ENCODE peak calls at places on chromosomes 3 and 15, in four cellular contexts. S is sigmoid colon, P is A549, K is H1. Y is an unnamed sample.

GRCh38 chr3:128787256-128788253 is 61.6 kb downstream of the RAB7A start:
- DNase-seq in S (no peak), K (peak; percentile 62), P (peak; percentile 52), Y (no peak)

GRCh38 chr15:65460948-65461347 is 38.2 kb upstream of the IGDCC4 start:
- DNase-seq in S (no peak), P (no peak), K (no peak), Y (no peak)

GRCh38 chr3:150117076-150117475 is 146.4 kb upstream of the PFN2 start:
- DNase-seq in K (no peak), S (no peak), P (no peak), Y (no peak)

GRCh38 chr15:69809421-69809820 is 288.3 kb downstream of the TLE3 start:
- DNase-seq in P (no peak), S (no peak), K (no peak), Y (no peak)

GRCh38 chr3:7423995-7424394 is 563.1 kb downstream of the GRM7 start:
- DNase-seq in S (no peak), P (no peak), K (no peak), Y (no peak)

GRCh38 chr15:63402498-63403253 is 21.0 kb upstream of the CA12 start:
- DNase-seq in S (no peak), K (peak; percentile 53), P (peak; percentile 57), Y (no peak)

GRCh38 chr3:127655641-127656040 is 17.1 kb upstream of the ABTB1 start:
- DNase-seq in K (no peak), P (no peak), S (no peak), Y (no peak)

GRCh38 chr15:69583627-69584026 is 131.0 kb downstream of the RPLP1 start:
- DNase-seq in S (no peak), P (no peak), K (no peak), Y (no peak)

GRCh38 chr15:68413363-68414255 is 18.4 kb downstream of the ITGA11 start:
- DNase-seq in S (no peak), P (no peak), K (peak; percentile 19), Y (peak; percentile 65)

GRCh38 chr3:48655586-48655985 is 7.1 kb downstream of the CELSR3 start:
- DNase-seq in P (no peak), K (no peak), S (no peak), Y (no peak)

GRCh38 chr3:197801801-197802504 is 10.9 kb downstream of the LRCH3 start:
- DNase-seq in P (peak; percentile 31), S (no peak), K (no peak), Y (no peak)

GRCh38 chr15:71219646-71220045 is 104.4 kb downstream of the THSD4 start:
- DNase-seq in P (no peak), S (no peak), K (no peak), Y (no peak)

GRCh38 chr15:42499888-42500609 is 4.6 kb downstream of the SNAP23 start:
- DNase-seq in S (no peak), P (no peak), K (no peak), Y (no peak)

GRCh38 chr3:72894941-72895552 is 7.2 kb downstream of the GXYLT2 start:
- DNase-seq in S (no peak), P (no peak), K (no peak), Y (no peak)

GRCh38 chr3:74523811-74524210 is 90.6 kb downstream of the CNTN3 start:
- DNase-seq in P (no peak), K (no peak), S (no peak), Y (no peak)

GRCh38 chr15:70248116-70249025 is 150.7 kb upstream of the TLE3 start:
- DNase-seq in P (no peak), K (no peak), S (peak; percentile 49), Y (no peak)

GRCh38 chr3:38634133-38634532 is 15.4 kb downstream of the SCN5A start:
- DNase-seq in S (no peak), P (no peak), K (no peak), Y (no peak)

GRCh38 chr3:125381743-125382142 is 6.6 kb upstream of the ZNF148 start:
- DNase-seq in K (no peak), S (no peak), P (peak; percentile 5), Y (no peak)

GRCh38 chr3:17935217-17935616 is 192.8 kb upstream of the TBC1D5 start:
- DNase-seq in S (no peak), P (no peak), K (no peak), Y (no peak)

GRCh38 chr15:76711351-76711827 is 193.8 kb downstream of the SCAPER start:
- DNase-seq in K (no peak), P (no peak), S (no peak), Y (no peak)

GRCh38 chr15:61879219-61879618 is 181.0 kb downstream of the VPS13C start:
- DNase-seq in S (no peak), K (no peak), P (no peak), Y (no peak)

GRCh38 chr3:98977520-98977919 is 76.0 kb upstream of the DCBLD2 start:
- DNase-seq in S (no peak), K (no peak), P (peak; percentile 89), Y (no peak)

GRCh38 chr3:119810018-119810435 is 28.1 kb downstream of the NR1I2 start:
- DNase-seq in K (no peak), P (no peak), S (no peak), Y (no peak)

GRCh38 chr3:129224984-129225393 is 24.4 kb upstream of the COPG1 start:
- DNase-seq in S (peak; percentile 91), P (peak; percentile 86), K (no peak), Y (peak; percentile 80)

GRCh38 chr3:55690746-55691540 is 203.8 kb upstream of the WNT5A start:
- DNase-seq in S (no peak), K (peak; percentile 68), P (no peak), Y (no peak)

GRCh38 chr3:194344012-194344411 is 7.1 kb downstream of the CPN2 start:
- DNase-seq in P (peak; percentile 53), S (peak; percentile 86), K (peak; percentile 96), Y (no peak)

DNA sequence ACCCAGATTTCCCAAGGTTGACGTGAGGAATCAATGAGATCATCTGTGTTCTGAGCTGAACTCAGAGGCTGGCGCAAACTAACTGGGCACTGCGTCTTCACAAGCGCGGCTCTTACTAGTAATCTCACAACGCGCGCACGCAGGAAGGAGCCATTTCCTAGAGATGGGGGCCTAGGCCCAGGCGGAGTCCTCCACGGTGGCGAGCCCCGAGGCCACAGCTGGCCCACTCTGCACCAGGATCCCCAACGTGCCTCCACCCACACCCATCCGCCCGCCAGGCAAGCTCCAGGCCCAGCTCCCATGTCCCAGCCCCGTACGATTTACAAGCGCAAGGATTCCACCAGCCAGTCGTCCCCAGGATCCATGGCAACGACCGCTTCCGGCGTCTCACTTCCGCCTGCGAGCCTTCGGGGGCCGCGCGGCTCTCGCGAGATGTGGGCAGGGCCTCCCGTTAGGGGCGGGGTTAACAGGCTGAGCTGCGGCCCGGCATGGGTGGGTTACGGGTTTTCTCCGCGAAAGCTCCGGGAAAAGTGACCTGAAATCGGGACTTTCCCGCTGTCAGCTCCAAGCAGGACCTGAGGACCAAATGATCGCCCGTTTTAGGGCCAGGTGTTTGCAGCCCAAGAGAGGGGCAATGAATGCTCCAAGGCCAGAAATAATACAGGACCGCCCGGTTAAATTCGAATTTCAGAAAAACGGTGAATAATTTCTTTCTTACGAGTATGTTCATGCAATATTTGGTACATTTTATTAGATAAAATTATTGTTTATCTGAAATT is at the start of gene WDR73:
- DNase-seq in P (peak; percentile 96), S (peak; percentile 99), K (peak; percentile 98), Y (peak; percentile 98)
- TF ChIP-seq EP300 in P (no peak), S (no peak), K (no peak), Y (no peak)

GRCh38 chr15:85757073-85757938 is 37.4 kb downstream of the KLHL25 start:
- DNase-seq in K (no peak), S (peak; percentile 55), P (no peak), Y (peak; percentile 41)

GRCh38 chr15:85755471-85755870 is 39.3 kb downstream of the KLHL25 start:
- DNase-seq in P (no peak), S (peak; percentile 40), K (no peak), Y (peak; percentile 54)

GRCh38 chr15:85755942-85756341 is 38.8 kb downstream of the KLHL25 start:
- DNase-seq in S (peak; percentile 42), K (no peak), P (no peak), Y (peak; percentile 45)

GRCh38 chr15:85754993-85755392 is 39.7 kb downstream of the KLHL25 start:
- DNase-seq in S (peak; percentile 69), P (no peak), K (no peak), Y (peak; percentile 62)

DNA sequence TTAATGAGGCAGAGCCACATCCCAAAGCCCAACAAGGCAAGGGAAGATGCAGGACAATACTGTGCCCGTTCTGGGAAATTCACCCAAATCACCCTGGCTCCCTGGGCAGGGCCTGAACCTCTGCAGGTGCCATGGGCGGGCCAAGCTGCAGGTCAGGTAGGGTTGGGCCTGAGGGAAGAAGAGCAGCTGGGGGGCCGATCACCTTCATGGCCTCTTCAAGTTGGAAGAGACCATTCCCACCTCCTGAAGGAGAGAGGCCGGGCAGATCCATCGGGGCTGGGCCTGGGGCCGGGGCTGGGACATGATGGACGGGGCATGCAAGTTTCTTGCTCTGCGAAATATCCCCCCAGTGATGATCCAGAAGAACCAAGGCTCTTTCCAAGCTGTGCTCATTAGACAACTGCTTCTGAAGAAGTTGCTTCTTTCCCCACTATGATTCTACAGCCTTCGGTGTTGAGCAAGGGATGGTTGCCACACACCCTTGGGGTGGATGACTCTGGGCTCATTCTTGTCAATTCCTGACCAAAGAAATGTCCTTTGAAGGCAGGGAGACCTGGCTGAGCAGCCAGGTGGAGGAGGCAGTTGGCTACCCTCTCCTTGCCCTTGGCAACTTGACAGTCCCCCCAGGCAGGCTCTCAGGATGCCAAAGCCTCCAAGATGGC is 38.2 kb downstream of the KLHL25 start:
- DNase-seq in S (peak; percentile 59), P (no peak), K (no peak), Y (peak; percentile 49)
- TF ChIP-seq POLR2A in S (no peak), P (no peak), K (no peak), Y (no peak)

DNA sequence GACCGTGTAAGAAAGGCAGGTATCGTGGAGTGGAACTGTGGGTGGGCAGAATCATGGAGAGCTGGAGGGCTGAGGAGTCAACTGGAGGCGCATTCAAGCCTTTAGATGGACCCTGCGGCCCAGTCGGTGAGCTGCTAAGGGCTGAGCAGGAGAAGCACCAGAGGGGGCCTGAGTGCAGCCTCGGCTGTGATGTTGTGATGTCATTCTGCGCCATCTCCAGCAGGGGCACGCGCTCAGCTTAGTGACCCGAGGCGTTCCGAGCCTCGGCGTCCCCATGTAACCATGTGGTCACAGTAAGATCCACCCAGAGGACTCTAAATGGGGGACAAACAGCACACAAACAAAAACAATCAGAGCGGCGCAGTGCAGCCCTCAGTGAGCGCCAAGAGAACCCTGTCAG is 76.8 kb downstream of the VGLL4 start:
- DNase-seq in K (no peak), P (no peak), S (no peak), Y (no peak)
- H3K4me1 ChIP-seq in K (no peaks in the 10 kb centered on the region), P (peaks cover 22% of the 10 kb centered on the region), S (peaks cover 43% of the 10 kb centered on the region), Y (peaks cover 73% of the 10 kb centered on the region)

GRCh38 chr15:33068007-33068441 is 126.5 kb downstream of the FMN1 start:
- DNase-seq in S (peak; percentile 74), P (peak; percentile 67), K (no peak), Y (peak; percentile 83)

GRCh38 chr15:33066584-33066983 is 127.9 kb downstream of the FMN1 start:
- DNase-seq in K (no peak), S (no peak), P (no peak), Y (no peak)

GRCh38 chr15:33069161-33069560 is 125.4 kb downstream of the FMN1 start:
- DNase-seq in S (no peak), K (no peak), P (no peak), Y (no peak)

GRCh38 chr15:33068531-33068990 is 126.0 kb downstream of the FMN1 start:
- DNase-seq in K (no peak), P (peak; percentile 81), S (no peak), Y (peak; percentile 72)

GRCh38 chr15:33067456-33067855 is 127.1 kb downstream of the FMN1 start:
- DNase-seq in K (no peak), P (no peak), S (no peak), Y (no peak)
- TF ChIP-seq EP300 in K (no peak), P (no peak), S (no peak), Y (no peak)